ENCODE peak calls at places on chromosomes 11 and 22, in four cellular contexts. One of them, this sample, is unnamed.

GRCh38 chr22:34019190-34019845 is 99.0 kb upstream of the LARGE1 start:
- DNase-seq in heart right ventricle: no peak
- DNase-seq in tibial artery: no peak
- DNase-seq in stomach: no peak
- DNase-seq in this sample: no peak

GRCh38 chr22:27397036-27397947 is 404.3 kb downstream of the MN1 start:
- DNase-seq in stomach: no peak
- DNase-seq in tibial artery: no peak
- DNase-seq in heart right ventricle: no peak
- DNase-seq in this sample: no peak

GRCh38 chr22:49880281-49880680 is 26.6 kb downstream of the ZBED4 start:
- DNase-seq in stomach: no peak
- DNase-seq in tibial artery: no peak
- DNase-seq in heart right ventricle: no peak
- DNase-seq in this sample: no peak

GRCh38 chr11:67031791-67032561 is 9.0 kb downstream of the SYT12 start:
- DNase-seq in tibial artery: no peak
- DNase-seq in stomach: no peak
- DNase-seq in heart right ventricle: no peak
- DNase-seq in this sample: no peak

GRCh38 chr11:35598254-35599125 is 19.8 kb upstream of the FJX1 start:
- DNase-seq in heart right ventricle: no peak
- DNase-seq in stomach: no peak
- DNase-seq in tibial artery: no peak
- DNase-seq in this sample: no peak

GRCh38 chr11:43959321-43959995 is 17.0 kb downstream of the C11orf96 start:
- DNase-seq in stomach: no peak
- DNase-seq in tibial artery: no peak
- DNase-seq in heart right ventricle: no peak
- DNase-seq in this sample: no peak

GRCh38 chr22:44573451-44573850 is 75.4 kb upstream of the RTL6 start:
- DNase-seq in stomach: peak
- DNase-seq in tibial artery: no peak
- DNase-seq in heart right ventricle: no peak
- DNase-seq in this sample: no peak

GRCh38 chr22:24128024-24128423 is 53.3 kb upstream of the SUSD2 start:
- DNase-seq in stomach: no peak
- DNase-seq in heart right ventricle: no peak
- DNase-seq in tibial artery: no peak
- DNase-seq in this sample: no peak

GRCh38 chr11:12799373-12799835 is 125.2 kb downstream of the TEAD1 start:
- DNase-seq in heart right ventricle: no peak
- DNase-seq in tibial artery: no peak
- DNase-seq in stomach: no peak
- DNase-seq in this sample: no peak

GRCh38 chr22:43654271-43654670 is 157.8 kb downstream of the EFCAB6 start:
- DNase-seq in tibial artery: no peak
- DNase-seq in heart right ventricle: no peak
- DNase-seq in stomach: no peak
- DNase-seq in this sample: no peak

GRCh38 chr11:86388198-86388597 is 13.5 kb downstream of the CCDC81 start:
- DNase-seq in tibial artery: no peak
- DNase-seq in heart right ventricle: no peak
- DNase-seq in stomach: no peak
- DNase-seq in this sample: no peak

GRCh38 chr22:37643225-37643847 is 3.9 kb downstream of the SH3BP1 start:
- DNase-seq in tibial artery: peak
- DNase-seq in stomach: peak
- DNase-seq in heart right ventricle: peak
- DNase-seq in this sample: no peak

GRCh38 chr11:85748455-85748891 is 62.5 kb downstream of the SYTL2 start:
- DNase-seq in tibial artery: no peak
- DNase-seq in heart right ventricle: no peak
- DNase-seq in stomach: no peak
- DNase-seq in this sample: no peak

GRCh38 chr22:50507421-50507990 is at the start of gene LMF2:
- DNase-seq in stomach: peak
- DNase-seq in heart right ventricle: peak
- DNase-seq in tibial artery: peak
- DNase-seq in this sample: no peak

GRCh38 chr11:72430743-72431570 is 3.4 kb downstream of the CLPB start:
- DNase-seq in tibial artery: no peak
- DNase-seq in stomach: peak
- DNase-seq in heart right ventricle: no peak
- DNase-seq in this sample: no peak

GRCh38 chr11:122872046-122872445 is 10.5 kb upstream of the JHY start:
- DNase-seq in heart right ventricle: no peak
- DNase-seq in tibial artery: no peak
- DNase-seq in stomach: no peak
- DNase-seq in this sample: no peak

GRCh38 chr11:72239849-72240460 is 4.0 kb downstream of the PHOX2A start:
- DNase-seq in stomach: peak
- DNase-seq in heart right ventricle: peak
- DNase-seq in tibial artery: no peak
- DNase-seq in this sample: no peak

GRCh38 chr11:830295-831131 is 2.2 kb upstream of the CD151 start:
- DNase-seq in stomach: peak
- DNase-seq in heart right ventricle: peak
- DNase-seq in tibial artery: no peak
- DNase-seq in this sample: no peak

GRCh38 chr11:2527621-2528291 is 82.9 kb downstream of the KCNQ1 start:
- DNase-seq in heart right ventricle: no peak
- DNase-seq in tibial artery: peak
- DNase-seq in stomach: no peak
- DNase-seq in this sample: no peak

GRCh38 chr22:46748948-46749681 is 11.1 kb upstream of the CERK start:
- DNase-seq in tibial artery: no peak
- DNase-seq in stomach: no peak
- DNase-seq in heart right ventricle: no peak
- DNase-seq in this sample: no peak

GRCh38 chr11:45665206-45665932 is at the start of gene CHST1:
- DNase-seq in heart right ventricle: peak
- DNase-seq in stomach: peak
- DNase-seq in tibial artery: peak
- DNase-seq in this sample: no peak

GRCh38 chr22:39148727-39149535 is 3.5 kb downstream of the CBX7 start:
- DNase-seq in heart right ventricle: no peak
- DNase-seq in tibial artery: peak
- DNase-seq in stomach: peak
- DNase-seq in this sample: no peak

GRCh38 chr11:128889657-128890213 is 1.4 kb upstream of the KCNJ5 start:
- DNase-seq in tibial artery: no peak
- DNase-seq in heart right ventricle: no peak
- DNase-seq in stomach: no peak
- DNase-seq in this sample: no peak

GRCh38 chr11:2529173-2529572 is 84.4 kb downstream of the KCNQ1 start:
- DNase-seq in stomach: no peak
- DNase-seq in tibial artery: no peak
- DNase-seq in heart right ventricle: no peak
- DNase-seq in this sample: no peak

GRCh38 chr11:74749127-74749964 is 697 bp downstream of the RNF169 start:
- DNase-seq in heart right ventricle: peak
- DNase-seq in stomach: peak
- DNase-seq in tibial artery: peak
- DNase-seq in this sample: no peak

GRCh38 chr11:116188350-116188749 is 584.4 kb downstream of the BUD13 start:
- DNase-seq in heart right ventricle: no peak
- DNase-seq in stomach: no peak
- DNase-seq in tibial artery: no peak
- DNase-seq in this sample: no peak

GRCh38 chr11:126380909-126381308 is 25.4 kb downstream of the ST3GAL4 start:
- DNase-seq in tibial artery: no peak
- DNase-seq in stomach: no peak
- DNase-seq in heart right ventricle: no peak
- DNase-seq in this sample: no peak

GRCh38 chr11:17473071-17473744 is 3.4 kb downstream of the ABCC8 start:
- DNase-seq in stomach: no peak
- DNase-seq in tibial artery: no peak
- DNase-seq in heart right ventricle: no peak
- DNase-seq in this sample: no peak

GRCh38 chr11:130514316-130514715 is 65.9 kb downstream of the ADAMTS15 start:
- DNase-seq in stomach: no peak
- DNase-seq in tibial artery: no peak
- DNase-seq in heart right ventricle: no peak
- DNase-seq in this sample: no peak

GRCh38 chr11:297666-298405 is 1.5 kb downstream of the IFITM5 start:
- DNase-seq in stomach: no peak
- DNase-seq in tibial artery: peak
- DNase-seq in heart right ventricle: no peak
- DNase-seq in this sample: no peak

GRCh38 chr11:86629070-86629706 is 43.2 kb downstream of the ME3 start:
- DNase-seq in tibial artery: peak
- DNase-seq in stomach: no peak
- DNase-seq in heart right ventricle: peak
- DNase-seq in this sample: no peak

GRCh38 chr11:45844822-45845573 is 2.3 kb upstream of the CRY2 start:
- DNase-seq in stomach: no peak
- DNase-seq in heart right ventricle: no peak
- DNase-seq in tibial artery: no peak
- DNase-seq in this sample: no peak

GRCh38 chr11:34650528-34650927 is 29.6 kb downstream of the EHF start:
- DNase-seq in heart right ventricle: no peak
- DNase-seq in tibial artery: no peak
- DNase-seq in stomach: no peak
- DNase-seq in this sample: no peak

GRCh38 chr11:72813740-72814138 is 472 bp upstream of the ATG16L2 start:
- DNase-seq in tibial artery: peak
- DNase-seq in stomach: peak
- DNase-seq in heart right ventricle: peak
- DNase-seq in this sample: no peak

GRCh38 chr22:19735665-19736510 is 12.5 kb downstream of the GP1BB start:
- DNase-seq in tibial artery: no peak
- DNase-seq in stomach: no peak
- DNase-seq in heart right ventricle: no peak
- DNase-seq in this sample: no peak

GRCh38 chr11:12808519-12808918 is 134.3 kb downstream of the TEAD1 start:
- DNase-seq in heart right ventricle: no peak
- DNase-seq in tibial artery: no peak
- DNase-seq in stomach: no peak
- DNase-seq in this sample: no peak

GRCh38 chr11:61473370-61474025 is 35.1 kb upstream of the LRRC10B start:
- DNase-seq in heart right ventricle: no peak
- DNase-seq in stomach: no peak
- DNase-seq in tibial artery: no peak
- DNase-seq in this sample: no peak

GRCh38 chr11:3950996-3951662 is 95.7 kb downstream of the STIM1 start:
- DNase-seq in tibial artery: no peak
- DNase-seq in heart right ventricle: no peak
- DNase-seq in stomach: no peak
- DNase-seq in this sample: no peak

GRCh38 chr11:134915212-134915611 is 503.2 kb upstream of the B3GAT1 start:
- DNase-seq in tibial artery: peak
- DNase-seq in stomach: no peak
- DNase-seq in heart right ventricle: peak
- DNase-seq in this sample: no peak

GRCh38 chr11:65417702-65418430 is 4.7 kb upstream of the NEAT1 start:
- DNase-seq in stomach: peak
- DNase-seq in tibial artery: peak
- DNase-seq in heart right ventricle: no peak
- DNase-seq in this sample: no peak

GRCh38 chr11:65417221-65417701 is 5.3 kb upstream of the NEAT1 start:
- DNase-seq in stomach: peak
- DNase-seq in tibial artery: peak
- DNase-seq in heart right ventricle: peak
- DNase-seq in this sample: no peak

GRCh38 chr11:65414776-65415498 is 7.7 kb upstream of the NEAT1 start:
- DNase-seq in heart right ventricle: no peak
- DNase-seq in tibial artery: peak
- DNase-seq in stomach: no peak
- DNase-seq in this sample: no peak

GRCh38 chr11:65415499-65416340 is 6.9 kb upstream of the NEAT1 start:
- DNase-seq in stomach: no peak
- DNase-seq in heart right ventricle: no peak
- DNase-seq in tibial artery: peak
- DNase-seq in this sample: no peak

GRCh38 chr11:65416341-65417185 is 6.0 kb upstream of the NEAT1 start:
- DNase-seq in stomach: peak
- DNase-seq in heart right ventricle: peak
- DNase-seq in tibial artery: peak
- DNase-seq in this sample: no peak
- H3K4me3 ChIP-seq in stomach: peak
- H3K4me3 ChIP-seq in heart right ventricle: peak
- H3K4me3 ChIP-seq in tibial artery: peak
- H3K4me3 ChIP-seq in this sample: peak

GRCh38 chr11:47177229-47177845 is 658 bp upstream of the ARFGAP2 start:
- DNase-seq in stomach: peak
- DNase-seq in heart right ventricle: peak
- DNase-seq in tibial artery: peak
- DNase-seq in this sample: no peak
- TF ChIP-seq CTCF in stomach: no peak
- TF ChIP-seq CTCF in heart right ventricle: peak
- TF ChIP-seq CTCF in tibial artery: peak
- TF ChIP-seq CTCF in this sample: peak

GRCh38 chr11:10900686-10901415 is 43.0 kb upstream of the ZBED5 start:
- DNase-seq in heart right ventricle: no peak
- DNase-seq in tibial artery: no peak
- DNase-seq in stomach: no peak
- DNase-seq in this sample: no peak

GRCh38 chr11:10898763-10899541 is 41.1 kb upstream of the ZBED5 start:
- DNase-seq in stomach: no peak
- DNase-seq in tibial artery: no peak
- DNase-seq in heart right ventricle: peak
- DNase-seq in this sample: no peak

GRCh38 chr11:10897150-10897549 is 39.3 kb upstream of the ZBED5 start:
- DNase-seq in heart right ventricle: no peak
- DNase-seq in stomach: no peak
- DNase-seq in tibial artery: no peak
- DNase-seq in this sample: no peak

GRCh38 chr11:10898003-10898762 is 40.3 kb upstream of the ZBED5 start:
- DNase-seq in heart right ventricle: no peak
- DNase-seq in tibial artery: no peak
- DNase-seq in stomach: no peak
- DNase-seq in this sample: no peak

DNA sequence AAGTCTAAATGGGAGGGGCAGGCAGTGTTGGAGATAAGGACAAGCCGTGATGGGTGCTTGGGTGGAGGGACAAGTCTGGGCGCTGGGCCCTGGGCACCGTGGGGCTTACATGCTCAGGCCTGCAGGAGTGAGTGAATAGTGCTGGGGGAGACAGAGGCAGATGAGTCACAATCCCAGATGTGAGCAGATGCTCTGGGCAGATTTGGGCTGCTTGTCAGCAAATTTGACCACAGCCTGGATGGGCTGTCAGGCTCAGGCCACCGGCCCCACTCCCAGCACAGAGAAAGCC is 41.6 kb upstream of the ZBED5 start:
- DNase-seq in stomach: no peak
- DNase-seq in heart right ventricle: no peak
- DNase-seq in tibial artery: peak
- DNase-seq in this sample: no peak
- H3K4me3 ChIP-seq in stomach: no peak
- H3K4me3 ChIP-seq in heart right ventricle: no peak
- H3K4me3 ChIP-seq in tibial artery: no peak
- H3K4me3 ChIP-seq in this sample: no peak

GRCh38 chr11:64284048-64284961 is at the start of gene BAD:
- DNase-seq in tibial artery: peak
- DNase-seq in stomach: peak
- DNase-seq in heart right ventricle: peak
- DNase-seq in this sample: no peak
- TF ChIP-seq CTCF in tibial artery: no peak
- TF ChIP-seq CTCF in stomach: no peak
- TF ChIP-seq CTCF in heart right ventricle: no peak
- TF ChIP-seq CTCF in this sample: no peak